ENCODE peak calls at places on chromosome 16, in nine cellular contexts. One of them, this sample, is unnamed.

GRCh38 chr16:2082171-2082982 is 34.6 kb downstream of the TSC2 start:
- DNase-seq in mucosa of descending colon: peak; percentile 80
- DNase-seq in CD4-positive, alpha-beta T cell: no peak
- DNase-seq in NT2/D1: no peak
- DNase-seq in upper lobe of left lung: no peak
- DNase-seq in DND-41: no peak
- DNase-seq in CD4-positive, CD25-positive, alpha-beta regulatory T cell: no peak
- DNase-seq in colonic mucosa: peak; percentile 70
- DNase-seq in esophagus squamous epithelium: no peak
- DNase-seq in this sample: peak; percentile 65

GRCh38 chr16:77437859-77438258 is 3.0 kb upstream of the ADAMTS18 start:
- DNase-seq in upper lobe of left lung: no peak
- DNase-seq in NT2/D1: no peak
- DNase-seq in CD4-positive, CD25-positive, alpha-beta regulatory T cell: no peak
- DNase-seq in CD4-positive, alpha-beta T cell: no peak
- DNase-seq in esophagus squamous epithelium: no peak
- DNase-seq in colonic mucosa: no peak
- DNase-seq in mucosa of descending colon: no peak
- DNase-seq in DND-41: no peak
- DNase-seq in this sample: no peak

GRCh38 chr16:8872967-8873865 is 4.4 kb upstream of the CARHSP1 start:
- DNase-seq in esophagus squamous epithelium: no peak
- DNase-seq in upper lobe of left lung: no peak
- DNase-seq in DND-41: no peak
- DNase-seq in CD4-positive, alpha-beta T cell: no peak
- DNase-seq in mucosa of descending colon: no peak
- DNase-seq in CD4-positive, CD25-positive, alpha-beta regulatory T cell: no peak
- DNase-seq in colonic mucosa: no peak
- DNase-seq in NT2/D1: no peak
- DNase-seq in this sample: no peak

GRCh38 chr16:25838724-25839186 is 147.0 kb downstream of the HS3ST4 start:
- DNase-seq in esophagus squamous epithelium: no peak
- DNase-seq in upper lobe of left lung: no peak
- DNase-seq in colonic mucosa: peak; percentile 20
- DNase-seq in mucosa of descending colon: peak; percentile 40
- DNase-seq in CD4-positive, alpha-beta T cell: no peak
- DNase-seq in DND-41: peak; percentile 27
- DNase-seq in NT2/D1: peak; percentile 81
- DNase-seq in CD4-positive, CD25-positive, alpha-beta regulatory T cell: no peak
- DNase-seq in this sample: peak; percentile 7

GRCh38 chr16:83928341-83929055 is 24.5 kb upstream of the OSGIN1 start:
- DNase-seq in NT2/D1: no peak
- DNase-seq in upper lobe of left lung: no peak
- DNase-seq in mucosa of descending colon: no peak
- DNase-seq in CD4-positive, CD25-positive, alpha-beta regulatory T cell: no peak
- DNase-seq in esophagus squamous epithelium: no peak
- DNase-seq in colonic mucosa: no peak
- DNase-seq in CD4-positive, alpha-beta T cell: no peak
- DNase-seq in DND-41: no peak
- DNase-seq in this sample: no peak

GRCh38 chr16:84048306-84048705 is 5.7 kb upstream of the SLC38A8 start:
- DNase-seq in esophagus squamous epithelium: no peak
- DNase-seq in upper lobe of left lung: no peak
- DNase-seq in mucosa of descending colon: peak; percentile 23
- DNase-seq in DND-41: no peak
- DNase-seq in CD4-positive, CD25-positive, alpha-beta regulatory T cell: no peak
- DNase-seq in colonic mucosa: no peak
- DNase-seq in CD4-positive, alpha-beta T cell: no peak
- DNase-seq in NT2/D1: no peak
- DNase-seq in this sample: no peak

GRCh38 chr16:69741951-69742904 is 12.5 kb downstream of the NOB1 start:
- DNase-seq in CD4-positive, alpha-beta T cell: no peak
- DNase-seq in mucosa of descending colon: peak; percentile 98
- DNase-seq in CD4-positive, CD25-positive, alpha-beta regulatory T cell: no peak
- DNase-seq in NT2/D1: no peak
- DNase-seq in upper lobe of left lung: peak; percentile 75
- DNase-seq in colonic mucosa: peak; percentile 95
- DNase-seq in DND-41: no peak
- DNase-seq in esophagus squamous epithelium: no peak
- DNase-seq in this sample: peak; percentile 80

GRCh38 chr16:88853336-88853941 is 3.3 kb downstream of the GALNS start:
- DNase-seq in CD4-positive, alpha-beta T cell: no peak
- DNase-seq in DND-41: no peak
- DNase-seq in colonic mucosa: no peak
- DNase-seq in upper lobe of left lung: peak; percentile 57
- DNase-seq in NT2/D1: no peak
- DNase-seq in CD4-positive, CD25-positive, alpha-beta regulatory T cell: no peak
- DNase-seq in mucosa of descending colon: peak; percentile 23
- DNase-seq in esophagus squamous epithelium: no peak
- DNase-seq in this sample: no peak

GRCh38 chr16:78778724-78779004 is 679.2 kb downstream of the WWOX start:
- DNase-seq in colonic mucosa: no peak
- DNase-seq in esophagus squamous epithelium: no peak
- DNase-seq in DND-41: no peak
- DNase-seq in NT2/D1: no peak
- DNase-seq in CD4-positive, CD25-positive, alpha-beta regulatory T cell: no peak
- DNase-seq in CD4-positive, alpha-beta T cell: no peak
- DNase-seq in upper lobe of left lung: no peak
- DNase-seq in mucosa of descending colon: no peak
- DNase-seq in this sample: no peak

GRCh38 chr16:50153648-50154368 is 702 bp downstream of the TENT4B start:
- DNase-seq in NT2/D1: no peak
- DNase-seq in upper lobe of left lung: peak; percentile 49
- DNase-seq in CD4-positive, alpha-beta T cell: peak; percentile 20
- DNase-seq in DND-41: no peak
- DNase-seq in esophagus squamous epithelium: no peak
- DNase-seq in mucosa of descending colon: peak; percentile 51
- DNase-seq in colonic mucosa: peak; percentile 42
- DNase-seq in CD4-positive, CD25-positive, alpha-beta regulatory T cell: no peak
- DNase-seq in this sample: peak; percentile 36

GRCh38 chr16:52740333-52740732 is 193.4 kb upstream of the TOX3 start:
- DNase-seq in CD4-positive, alpha-beta T cell: no peak
- DNase-seq in upper lobe of left lung: no peak
- DNase-seq in NT2/D1: no peak
- DNase-seq in mucosa of descending colon: no peak
- DNase-seq in DND-41: no peak
- DNase-seq in CD4-positive, CD25-positive, alpha-beta regulatory T cell: no peak
- DNase-seq in colonic mucosa: no peak
- DNase-seq in esophagus squamous epithelium: no peak
- DNase-seq in this sample: no peak

GRCh38 chr16:73711441-73712080 is 585.1 kb upstream of the PSMD7 start:
- DNase-seq in mucosa of descending colon: no peak
- DNase-seq in NT2/D1: no peak
- DNase-seq in upper lobe of left lung: no peak
- DNase-seq in DND-41: no peak
- DNase-seq in CD4-positive, CD25-positive, alpha-beta regulatory T cell: no peak
- DNase-seq in esophagus squamous epithelium: no peak
- DNase-seq in CD4-positive, alpha-beta T cell: no peak
- DNase-seq in colonic mucosa: no peak
- DNase-seq in this sample: no peak

GRCh38 chr16:1771864-1772361 is 570 bp upstream of the NME3 start:
- DNase-seq in CD4-positive, alpha-beta T cell: no peak
- DNase-seq in CD4-positive, CD25-positive, alpha-beta regulatory T cell: no peak
- DNase-seq in upper lobe of left lung: no peak
- DNase-seq in mucosa of descending colon: no peak
- DNase-seq in DND-41: no peak
- DNase-seq in NT2/D1: no peak
- DNase-seq in esophagus squamous epithelium: no peak
- DNase-seq in colonic mucosa: no peak
- DNase-seq in this sample: no peak

GRCh38 chr16:10410469-10410868 is 24.6 kb downstream of the ATF7IP2 start:
- DNase-seq in DND-41: no peak
- DNase-seq in upper lobe of left lung: no peak
- DNase-seq in CD4-positive, alpha-beta T cell: no peak
- DNase-seq in CD4-positive, CD25-positive, alpha-beta regulatory T cell: no peak
- DNase-seq in NT2/D1: no peak
- DNase-seq in esophagus squamous epithelium: no peak
- DNase-seq in colonic mucosa: no peak
- DNase-seq in mucosa of descending colon: no peak
- DNase-seq in this sample: no peak

GRCh38 chr16:10408824-10409381 is 23.0 kb downstream of the ATF7IP2 start:
- DNase-seq in esophagus squamous epithelium: no peak
- DNase-seq in colonic mucosa: no peak
- DNase-seq in CD4-positive, CD25-positive, alpha-beta regulatory T cell: no peak
- DNase-seq in upper lobe of left lung: no peak
- DNase-seq in DND-41: peak; percentile 12
- DNase-seq in NT2/D1: no peak
- DNase-seq in mucosa of descending colon: no peak
- DNase-seq in CD4-positive, alpha-beta T cell: no peak
- DNase-seq in this sample: no peak

GRCh38 chr16:10412935-10413601 is 27.2 kb downstream of the ATF7IP2 start:
- DNase-seq in esophagus squamous epithelium: no peak
- DNase-seq in DND-41: no peak
- DNase-seq in upper lobe of left lung: no peak
- DNase-seq in NT2/D1: no peak
- DNase-seq in colonic mucosa: no peak
- DNase-seq in CD4-positive, alpha-beta T cell: no peak
- DNase-seq in mucosa of descending colon: no peak
- DNase-seq in CD4-positive, CD25-positive, alpha-beta regulatory T cell: no peak
- DNase-seq in this sample: no peak
- H3K9me3 ChIP-seq in esophagus squamous epithelium: no peaks in the 10 kb centered on the region
- H3K9me3 ChIP-seq in DND-41: peaks cover 58% of the 10 kb centered on the region
- H3K9me3 ChIP-seq in upper lobe of left lung: peaks cover 65% of the 10 kb centered on the region
- H3K9me3 ChIP-seq in NT2/D1: peaks cover 84% of the 10 kb centered on the region
- H3K9me3 ChIP-seq in colonic mucosa: peaks cover 9% of the 10 kb centered on the region
- H3K9me3 ChIP-seq in CD4-positive, alpha-beta T cell: peaks cover 81% of the 10 kb centered on the region
- H3K9me3 ChIP-seq in mucosa of descending colon: peaks cover 91% of the 10 kb centered on the region
- H3K9me3 ChIP-seq in CD4-positive, CD25-positive, alpha-beta regulatory T cell: peaks cover 66% of the 10 kb centered on the region
- H3K9me3 ChIP-seq in this sample: peaks cover 31% of the 10 kb centered on the region

DNA sequence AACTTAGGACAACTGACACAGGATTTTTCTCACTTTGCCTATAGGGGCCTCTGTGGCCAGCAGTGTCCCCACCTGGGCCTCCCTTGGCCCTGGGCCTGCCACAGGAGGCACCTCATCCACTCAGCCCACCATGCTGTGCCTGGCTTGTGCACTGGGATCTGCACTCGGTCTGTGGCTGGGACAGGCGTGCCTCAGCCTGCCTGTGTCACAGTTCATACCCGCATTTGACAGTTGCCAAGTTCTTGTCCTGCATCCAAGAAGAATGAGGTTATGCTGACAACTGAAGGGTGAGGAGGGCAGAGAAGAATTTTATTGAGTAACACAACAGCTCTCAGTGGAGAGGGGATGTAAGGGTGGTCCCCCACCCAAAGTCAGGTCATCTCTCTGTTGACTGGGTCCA is 36.0 kb downstream of the ZFP90 start:
- DNase-seq in mucosa of descending colon: no peak
- DNase-seq in NT2/D1: no peak
- DNase-seq in DND-41: no peak
- DNase-seq in upper lobe of left lung: no peak
- DNase-seq in CD4-positive, CD25-positive, alpha-beta regulatory T cell: no peak
- DNase-seq in colonic mucosa: no peak
- DNase-seq in CD4-positive, alpha-beta T cell: no peak
- DNase-seq in esophagus squamous epithelium: no peak
- DNase-seq in this sample: no peak
- H3K9me3 ChIP-seq in mucosa of descending colon: peaks cover 96% of the 10 kb centered on the region
- H3K9me3 ChIP-seq in NT2/D1: peaks cover 90% of the 10 kb centered on the region
- H3K9me3 ChIP-seq in DND-41: peaks cover 50% of the 10 kb centered on the region
- H3K9me3 ChIP-seq in upper lobe of left lung: peaks cover 75% of the 10 kb centered on the region
- H3K9me3 ChIP-seq in CD4-positive, CD25-positive, alpha-beta regulatory T cell: peaks cover 76% of the 10 kb centered on the region
- H3K9me3 ChIP-seq in colonic mucosa: peaks cover 7% of the 10 kb centered on the region
- H3K9me3 ChIP-seq in CD4-positive, alpha-beta T cell: peaks cover 92% of the 10 kb centered on the region
- H3K9me3 ChIP-seq in esophagus squamous epithelium: no peaks in the 10 kb centered on the region
- H3K9me3 ChIP-seq in this sample: peaks cover 91% of the 10 kb centered on the region

GRCh38 chr16:71453051-71453450 is 9.0 kb downstream of the ZNF23 start:
- DNase-seq in CD4-positive, alpha-beta T cell: no peak
- DNase-seq in esophagus squamous epithelium: no peak
- DNase-seq in DND-41: no peak
- DNase-seq in CD4-positive, CD25-positive, alpha-beta regulatory T cell: no peak
- DNase-seq in upper lobe of left lung: no peak
- DNase-seq in mucosa of descending colon: no peak
- DNase-seq in colonic mucosa: no peak
- DNase-seq in NT2/D1: no peak
- DNase-seq in this sample: no peak
- H3K9me3 ChIP-seq in CD4-positive, alpha-beta T cell: peaks cover 40% of the 10 kb centered on the region
- H3K9me3 ChIP-seq in esophagus squamous epithelium: peaks cover 9% of the 10 kb centered on the region
- H3K9me3 ChIP-seq in DND-41: peaks cover 28% of the 10 kb centered on the region
- H3K9me3 ChIP-seq in CD4-positive, CD25-positive, alpha-beta regulatory T cell: peaks cover 39% of the 10 kb centered on the region
- H3K9me3 ChIP-seq in upper lobe of left lung: peaks cover 44% of the 10 kb centered on the region
- H3K9me3 ChIP-seq in mucosa of descending colon: peaks cover 58% of the 10 kb centered on the region
- H3K9me3 ChIP-seq in colonic mucosa: peaks cover 9% of the 10 kb centered on the region
- H3K9me3 ChIP-seq in NT2/D1: peaks cover 60% of the 10 kb centered on the region
- H3K9me3 ChIP-seq in this sample: peaks cover 67% of the 10 kb centered on the region

DNA sequence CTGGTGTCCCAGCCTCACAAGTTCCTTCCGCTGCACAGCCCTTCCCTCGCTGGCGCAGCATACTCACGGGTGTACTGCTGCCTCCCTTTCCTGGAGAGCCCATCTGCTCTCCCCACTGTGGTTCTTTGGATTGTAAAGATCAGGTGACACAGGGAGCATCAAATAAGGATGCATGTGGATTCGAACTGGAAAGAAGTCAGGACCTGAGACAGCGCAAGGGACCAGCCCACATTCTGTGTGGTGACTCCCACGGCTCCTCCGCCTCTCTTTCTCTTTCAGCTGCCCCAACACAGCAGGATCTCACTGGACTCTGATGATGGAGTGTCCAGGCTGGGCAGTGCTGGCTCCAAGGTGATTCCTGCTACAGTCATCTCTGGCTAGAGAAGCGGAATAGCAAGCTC is 8.1 kb downstream of the LDAF1 start:
- DNase-seq in NT2/D1: no peak
- DNase-seq in DND-41: no peak
- DNase-seq in CD4-positive, alpha-beta T cell: no peak
- DNase-seq in esophagus squamous epithelium: no peak
- DNase-seq in upper lobe of left lung: no peak
- DNase-seq in colonic mucosa: no peak
- DNase-seq in mucosa of descending colon: no peak
- DNase-seq in CD4-positive, CD25-positive, alpha-beta regulatory T cell: no peak
- DNase-seq in this sample: no peak
- H3K9me3 ChIP-seq in NT2/D1: no peaks in the 10 kb centered on the region
- H3K9me3 ChIP-seq in DND-41: no peaks in the 10 kb centered on the region
- H3K9me3 ChIP-seq in CD4-positive, alpha-beta T cell: no peaks in the 10 kb centered on the region
- H3K9me3 ChIP-seq in esophagus squamous epithelium: no peaks in the 10 kb centered on the region
- H3K9me3 ChIP-seq in upper lobe of left lung: no peaks in the 10 kb centered on the region
- H3K9me3 ChIP-seq in colonic mucosa: no peaks in the 10 kb centered on the region
- H3K9me3 ChIP-seq in mucosa of descending colon: no peaks in the 10 kb centered on the region
- H3K9me3 ChIP-seq in CD4-positive, CD25-positive, alpha-beta regulatory T cell: no peaks in the 10 kb centered on the region
- H3K9me3 ChIP-seq in this sample: no peaks in the 10 kb centered on the region

DNA sequence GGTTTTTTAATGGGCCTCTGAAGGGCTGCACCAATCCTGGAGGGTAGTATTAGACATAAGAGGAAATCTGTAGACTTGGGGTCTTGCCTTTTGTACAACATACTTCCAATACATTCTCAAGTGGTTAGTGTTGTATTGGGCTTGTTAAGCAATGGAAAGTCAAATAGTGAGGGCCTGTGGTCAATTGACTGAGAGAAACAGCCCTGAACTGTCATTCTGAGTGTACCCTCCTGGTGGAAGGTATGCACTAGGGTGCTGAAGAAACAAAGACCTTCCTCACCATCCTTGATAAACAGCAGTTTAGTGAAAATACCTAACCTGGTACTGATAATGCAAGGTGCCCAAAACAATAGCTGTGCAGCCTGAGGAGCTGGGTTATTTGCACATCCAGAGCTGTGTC is 22.2 kb downstream of the OR2C1 start:
- DNase-seq in DND-41: no peak
- DNase-seq in CD4-positive, CD25-positive, alpha-beta regulatory T cell: no peak
- DNase-seq in colonic mucosa: no peak
- DNase-seq in CD4-positive, alpha-beta T cell: no peak
- DNase-seq in esophagus squamous epithelium: no peak
- DNase-seq in upper lobe of left lung: no peak
- DNase-seq in mucosa of descending colon: no peak
- DNase-seq in NT2/D1: no peak
- DNase-seq in this sample: no peak
- H3K9me3 ChIP-seq in DND-41: peaks cover 16% of the 10 kb centered on the region
- H3K9me3 ChIP-seq in CD4-positive, CD25-positive, alpha-beta regulatory T cell: peaks cover 81% of the 10 kb centered on the region
- H3K9me3 ChIP-seq in colonic mucosa: peaks cover 14% of the 10 kb centered on the region
- H3K9me3 ChIP-seq in CD4-positive, alpha-beta T cell: peaks cover 81% of the 10 kb centered on the region
- H3K9me3 ChIP-seq in esophagus squamous epithelium: peaks cover 13% of the 10 kb centered on the region
- H3K9me3 ChIP-seq in upper lobe of left lung: peaks cover 95% of the 10 kb centered on the region
- H3K9me3 ChIP-seq in mucosa of descending colon: peaks cover 88% of the 10 kb centered on the region
- H3K9me3 ChIP-seq in NT2/D1: peaks cover 75% of the 10 kb centered on the region
- H3K9me3 ChIP-seq in this sample: peaks cover 96% of the 10 kb centered on the region

This sample was measured in heart left ventricle.